ENCODE peak calls at places on chromosomes 6 and 20, in five cellular contexts. S, E, A, Y and F are unnamed samples.

GRCh38 chr6:75117701-75118100 is 88.2 kb downstream of the COL12A1 start:
- DNase-seq in S (no peak), E (no peak), A (no peak), Y (no peak), F (no peak)

GRCh38 chr20:35006009-35006408 is 50.3 kb downstream of the MYH7B start:
- DNase-seq in S (no peak), E (no peak), A (peak), Y (no peak), F (no peak)

GRCh38 chr6:87501809-87502572 is 29.2 kb downstream of the SLC35A1 start:
- DNase-seq in S (no peak), E (no peak), A (no peak), Y (no peak), F (no peak)

GRCh38 chr20:41172296-41173140 is 35.2 kb downstream of the PLCG1 start:
- DNase-seq in S (no peak), E (no peak), A (peak), Y (no peak), F (no peak)

GRCh38 chr6:42137192-42137753 is 5.1 kb downstream of the C6orf132 start:
- DNase-seq in S (no peak), E (peak), A (no peak), Y (no peak), F (peak)

GRCh38 chr6:110541701-110542309 is 65.4 kb upstream of the SLC22A16 start:
- DNase-seq in S (no peak), E (peak), A (no peak), Y (no peak), F (no peak)

GRCh38 chr20:32804817-32805216 is 14.9 kb upstream of the MAPRE1 start:
- DNase-seq in S (no peak), E (no peak), A (no peak), Y (no peak), F (no peak)

GRCh38 chr6:126632271-126632670 is 292.4 kb downstream of the CENPW start:
- DNase-seq in S (no peak), E (no peak), A (no peak), Y (no peak), F (no peak)

GRCh38 chr6:51182884-51183283 is 364.2 kb downstream of the TFAP2B start:
- DNase-seq in S (no peak), E (no peak), A (no peak), Y (no peak), F (no peak)

GRCh38 chr6:90938116-90938515 is 351.2 kb upstream of the MAP3K7 start:
- DNase-seq in S (no peak), E (no peak), A (no peak), Y (no peak), F (no peak)

GRCh38 chr6:106056060-106056737 is 29.9 kb upstream of the PRDM1 start:
- DNase-seq in S (no peak), E (no peak), A (no peak), Y (no peak), F (no peak)
- H3K27ac ChIP-seq in S (no peak), E (no peak), A (no peak), Y (no peak), F (no peak)

GRCh38 chr6:156977527-156978291 is 200.5 kb downstream of the ARID1B start:
- DNase-seq in S (peak), E (no peak), A (no peak), Y (no peak), F (no peak)
- H3K27ac ChIP-seq in S (no peak), E (peak), A (no peak), Y (peak), F (no peak)

GRCh38 chr6:144215932-144216667 is 65.8 kb downstream of the STX11 start:
- DNase-seq in S (peak), E (peak), A (peak), Y (peak), F (peak)

GRCh38 chr6:144219056-144219685 is 66.0 kb upstream of the UTRN start:
- DNase-seq in S (no peak), E (peak), A (no peak), Y (no peak), F (peak)

GRCh38 chr6:144217264-144217663 is 66.9 kb downstream of the STX11 start:
- DNase-seq in S (no peak), E (no peak), A (no peak), Y (no peak), F (no peak)

GRCh38 chr6:144216668-144217218 is 66.4 kb downstream of the STX11 start:
- DNase-seq in S (no peak), E (peak), A (peak), Y (no peak), F (no peak)

GRCh38 chr6:144217797-144218196 is 67.3 kb upstream of the UTRN start:
- DNase-seq in S (no peak), E (no peak), A (no peak), Y (no peak), F (no peak)
- H3K27ac ChIP-seq in S (no peak), E (no peak), A (no peak), Y (peak), F (no peak)

GRCh38 chr20:62799459-62799858 is 3.2 kb downstream of the MRGBP start:
- DNase-seq in S (no peak), E (no peak), A (no peak), Y (no peak), F (no peak)

GRCh38 chr20:62799036-62799435 is 2.8 kb downstream of the MRGBP start:
- DNase-seq in S (no peak), E (no peak), A (no peak), Y (no peak), F (no peak)

GRCh38 chr20:62799873-62800272 is 3.6 kb downstream of the MRGBP start:
- DNase-seq in S (no peak), E (no peak), A (no peak), Y (no peak), F (no peak)

GRCh38 chr20:62801284-62802010 is 3.2 kb upstream of the OGFR start:
- DNase-seq in S (no peak), E (no peak), A (no peak), Y (no peak), F (no peak)

GRCh38 chr20:62800314-62801259 is 4.0 kb upstream of the OGFR start:
- DNase-seq in S (no peak), E (no peak), A (no peak), Y (no peak), F (no peak)
- H3K27ac ChIP-seq in S (no peak), E (no peak), A (no peak), Y (peak), F (peak)

GRCh38 chr20:55142932-55143331 is 667.5 kb downstream of the DOK5 start:
- DNase-seq in S (no peak), E (no peak), A (no peak), Y (no peak), F (no peak)

GRCh38 chr20:55140631-55141030 is 665.2 kb downstream of the DOK5 start:
- DNase-seq in S (no peak), E (no peak), A (no peak), Y (no peak), F (no peak)

GRCh38 chr20:55135923-55136322 is 660.5 kb downstream of the DOK5 start:
- DNase-seq in S (no peak), E (no peak), A (no peak), Y (no peak), F (no peak)

GRCh38 chr20:55143605-55144004 is 668.2 kb downstream of the DOK5 start:
- DNase-seq in S (no peak), E (no peak), A (no peak), Y (no peak), F (no peak)

GRCh38 chr20:55139173-55139765 is 663.9 kb downstream of the DOK5 start:
- DNase-seq in S (no peak), E (no peak), A (no peak), Y (no peak), F (no peak)
- H3K27ac ChIP-seq in S (no peak), E (no peak), A (no peak), Y (no peak), F (no peak)

GRCh38 chr20:58175425-58175824 is 53.0 kb downstream of the ANKRD60 start:
- DNase-seq in S (no peak), E (no peak), A (no peak), Y (no peak), F (no peak)

GRCh38 chr20:58173930-58174707 is 54.3 kb downstream of the ANKRD60 start:
- DNase-seq in S (no peak), E (peak), A (no peak), Y (no peak), F (no peak)

GRCh38 chr20:58175836-58176235 is 52.6 kb downstream of the ANKRD60 start:
- DNase-seq in S (no peak), E (no peak), A (no peak), Y (no peak), F (no peak)

GRCh38 chr20:58173091-58173490 is 55.4 kb downstream of the ANKRD60 start:
- DNase-seq in S (no peak), E (peak), A (no peak), Y (no peak), F (no peak)

GRCh38 chr20:58174708-58175287 is 53.7 kb downstream of the ANKRD60 start:
- DNase-seq in S (no peak), E (peak), A (no peak), Y (peak), F (no peak)
- H3K27ac ChIP-seq in S (no peak), E (peak), A (peak), Y (peak), F (no peak)

DNA sequence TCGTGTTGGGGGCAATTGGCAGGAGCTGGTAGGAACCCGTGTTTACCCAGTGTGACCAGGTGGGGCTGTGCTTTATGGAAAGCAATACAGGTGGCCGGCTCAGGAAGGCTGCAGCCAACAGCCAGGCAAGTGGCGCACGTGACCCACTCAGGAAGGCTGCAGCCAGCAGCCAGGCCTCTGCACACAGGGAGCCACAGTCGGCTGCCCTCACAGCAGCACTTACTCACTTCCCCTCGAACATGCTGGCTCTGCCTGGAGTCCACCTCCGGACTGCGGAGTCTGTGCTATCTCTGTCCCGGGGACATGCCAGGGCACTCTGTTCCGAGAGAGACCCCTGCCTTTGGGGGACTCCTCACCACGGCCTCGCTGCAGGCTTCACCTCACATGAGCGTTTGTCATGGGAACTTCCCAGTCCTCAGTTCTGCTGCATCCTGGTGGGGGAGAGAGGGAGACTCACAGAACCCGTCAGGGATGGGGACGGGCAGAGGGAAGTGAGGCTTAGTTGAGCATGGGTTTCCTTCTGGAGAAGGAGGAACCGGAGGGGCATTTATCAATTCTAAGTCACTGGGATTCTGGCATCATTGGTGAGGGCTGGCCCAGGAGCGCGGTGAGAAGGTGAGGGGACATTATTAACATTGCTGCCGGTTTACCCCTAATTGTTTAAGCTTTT is 76.8 kb downstream of the TTLL2 start:
- DNase-seq in S (no peak), E (no peak), A (peak), Y (no peak), F (no peak)
- H3K27ac ChIP-seq in S (no peak), E (no peak), A (no peak), Y (no peak), F (no peak)

GRCh38 chr20:25541676-25542075 is 43.7 kb downstream of the NINL start:
- DNase-seq in S (no peak), E (no peak), A (no peak), Y (no peak), F (no peak)
- H3K27ac ChIP-seq in S (no peak), E (no peak), A (no peak), Y (no peak), F (no peak)

GRCh38 chr6:71404967-71405278 is 116.3 kb downstream of the OGFRL1 start:
- DNase-seq in S (no peak), E (no peak), A (no peak), Y (no peak), F (no peak)
- H3K27ac ChIP-seq in S (no peak), E (peak), A (no peak), Y (peak), F (no peak)